ENCODE peak calls at places on chromosomes 6 and 20, in eight cellular contexts. One of them, this sample, is unnamed.

GRCh38 chr6:150157076-150157475 is 14.2 kb downstream of the PPP1R14C start:
- DNase-seq in brain microvascular endothelial cell: no peak
- DNase-seq in HS-5: no peak
- DNase-seq in astrocyte: no peak
- DNase-seq in fibroblast of lung: peak; percentile 15
- DNase-seq in GM20000: no peak
- DNase-seq in fibroblast of pulmonary artery: no peak
- DNase-seq in NCI-H1092: no peak
- DNase-seq in this sample: no peak

GRCh38 chr6:21022343-21023107 is 488.3 kb downstream of the CDKAL1 start:
- DNase-seq in fibroblast of lung: peak; percentile 98
- DNase-seq in fibroblast of pulmonary artery: peak; percentile 79
- DNase-seq in NCI-H1092: no peak
- DNase-seq in brain microvascular endothelial cell: peak; percentile 51
- DNase-seq in GM20000: peak; percentile 41
- DNase-seq in HS-5: no peak
- DNase-seq in astrocyte: peak; percentile 98
- DNase-seq in this sample: peak; percentile 93

GRCh38 chr20:60851826-60852704 is 400.0 kb upstream of the CDH4 start:
- DNase-seq in fibroblast of pulmonary artery: no peak
- DNase-seq in GM20000: no peak
- DNase-seq in brain microvascular endothelial cell: no peak
- DNase-seq in NCI-H1092: peak; percentile 17
- DNase-seq in astrocyte: no peak
- DNase-seq in fibroblast of lung: no peak
- DNase-seq in HS-5: no peak
- DNase-seq in this sample: no peak

GRCh38 chr6:158031445-158032353 is 50.0 kb downstream of the SYNJ2 start:
- DNase-seq in HS-5: peak; percentile 85
- DNase-seq in fibroblast of lung: peak; percentile 94
- DNase-seq in astrocyte: peak; percentile 92
- DNase-seq in brain microvascular endothelial cell: peak; percentile 91
- DNase-seq in GM20000: no peak
- DNase-seq in NCI-H1092: no peak
- DNase-seq in fibroblast of pulmonary artery: peak; percentile 56
- DNase-seq in this sample: no peak

GRCh38 chr6:75374913-75375530 is 90.4 kb upstream of the TMEM30A start:
- DNase-seq in fibroblast of pulmonary artery: peak; percentile 33
- DNase-seq in astrocyte: no peak
- DNase-seq in GM20000: no peak
- DNase-seq in HS-5: no peak
- DNase-seq in NCI-H1092: no peak
- DNase-seq in fibroblast of lung: no peak
- DNase-seq in brain microvascular endothelial cell: no peak
- DNase-seq in this sample: no peak

GRCh38 chr6:34460796-34461507 is 4.9 kb upstream of the PACSIN1 start:
- DNase-seq in HS-5: no peak
- DNase-seq in astrocyte: no peak
- DNase-seq in fibroblast of lung: no peak
- DNase-seq in brain microvascular endothelial cell: no peak
- DNase-seq in GM20000: no peak
- DNase-seq in NCI-H1092: no peak
- DNase-seq in fibroblast of pulmonary artery: peak; percentile 17
- DNase-seq in this sample: no peak

GRCh38 chr6:12598919-12599318 is 117.6 kb upstream of the PHACTR1 start:
- DNase-seq in NCI-H1092: no peak
- DNase-seq in fibroblast of pulmonary artery: no peak
- DNase-seq in GM20000: no peak
- DNase-seq in brain microvascular endothelial cell: no peak
- DNase-seq in astrocyte: no peak
- DNase-seq in HS-5: no peak
- DNase-seq in fibroblast of lung: no peak
- DNase-seq in this sample: no peak

GRCh38 chr6:63644668-63645326 is 9.2 kb downstream of the PHF3 start:
- DNase-seq in brain microvascular endothelial cell: no peak
- DNase-seq in NCI-H1092: peak; percentile 0
- DNase-seq in astrocyte: peak; percentile 71
- DNase-seq in HS-5: no peak
- DNase-seq in GM20000: no peak
- DNase-seq in fibroblast of lung: peak; percentile 81
- DNase-seq in fibroblast of pulmonary artery: no peak
- DNase-seq in this sample: no peak

GRCh38 chr20:16472045-16472872 is 101.0 kb downstream of the KIF16B start:
- DNase-seq in brain microvascular endothelial cell: peak; percentile 54
- DNase-seq in GM20000: no peak
- DNase-seq in astrocyte: peak; percentile 49
- DNase-seq in fibroblast of pulmonary artery: peak; percentile 77
- DNase-seq in HS-5: no peak
- DNase-seq in NCI-H1092: no peak
- DNase-seq in fibroblast of lung: peak; percentile 60
- DNase-seq in this sample: no peak

GRCh38 chr6:111657146-111657545 is 51.5 kb upstream of the TRAF3IP2 start:
- DNase-seq in NCI-H1092: no peak
- DNase-seq in brain microvascular endothelial cell: peak; percentile 27
- DNase-seq in fibroblast of lung: peak; percentile 75
- DNase-seq in astrocyte: peak; percentile 75
- DNase-seq in fibroblast of pulmonary artery: peak; percentile 77
- DNase-seq in GM20000: no peak
- DNase-seq in HS-5: peak; percentile 36
- DNase-seq in this sample: no peak

GRCh38 chr6:106674541-106675229 is 45.3 kb downstream of the QRSL1 start:
- DNase-seq in brain microvascular endothelial cell: no peak
- DNase-seq in GM20000: no peak
- DNase-seq in fibroblast of pulmonary artery: no peak
- DNase-seq in fibroblast of lung: no peak
- DNase-seq in HS-5: no peak
- DNase-seq in NCI-H1092: no peak
- DNase-seq in astrocyte: no peak
- DNase-seq in this sample: no peak

GRCh38 chr6:93819189-93819588 is 399.8 kb upstream of the EPHA7 start:
- DNase-seq in astrocyte: no peak
- DNase-seq in HS-5: no peak
- DNase-seq in NCI-H1092: no peak
- DNase-seq in brain microvascular endothelial cell: peak; percentile 2
- DNase-seq in GM20000: no peak
- DNase-seq in fibroblast of lung: no peak
- DNase-seq in fibroblast of pulmonary artery: no peak
- DNase-seq in this sample: no peak

GRCh38 chr20:17662333-17663039 is 19.6 kb downstream of the RRBP1 start:
- DNase-seq in astrocyte: peak; percentile 57
- DNase-seq in fibroblast of pulmonary artery: peak; percentile 86
- DNase-seq in fibroblast of lung: peak; percentile 59
- DNase-seq in brain microvascular endothelial cell: peak; percentile 89
- DNase-seq in HS-5: no peak
- DNase-seq in NCI-H1092: no peak
- DNase-seq in GM20000: no peak
- DNase-seq in this sample: no peak

GRCh38 chr6:64445038-64445437 is 809.4 kb downstream of the PHF3 start:
- DNase-seq in GM20000: no peak
- DNase-seq in astrocyte: no peak
- DNase-seq in fibroblast of pulmonary artery: no peak
- DNase-seq in NCI-H1092: no peak
- DNase-seq in brain microvascular endothelial cell: no peak
- DNase-seq in fibroblast of lung: no peak
- DNase-seq in HS-5: no peak
- DNase-seq in this sample: no peak

GRCh38 chr6:158414900-158415299 is 102.6 kb downstream of the TULP4 start:
- DNase-seq in fibroblast of lung: peak; percentile 91
- DNase-seq in fibroblast of pulmonary artery: peak; percentile 86
- DNase-seq in NCI-H1092: no peak
- DNase-seq in brain microvascular endothelial cell: peak; percentile 62
- DNase-seq in HS-5: peak; percentile 25
- DNase-seq in GM20000: no peak
- DNase-seq in astrocyte: peak; percentile 93
- DNase-seq in this sample: no peak

GRCh38 chr6:13409991-13410390 is 77.4 kb downstream of the GFOD1 start:
- DNase-seq in fibroblast of lung: peak; percentile 72
- DNase-seq in GM20000: no peak
- DNase-seq in fibroblast of pulmonary artery: peak; percentile 43
- DNase-seq in brain microvascular endothelial cell: peak; percentile 21
- DNase-seq in HS-5: no peak
- DNase-seq in NCI-H1092: no peak
- DNase-seq in astrocyte: peak; percentile 63
- DNase-seq in this sample: no peak

GRCh38 chr6:65776332-65776731 is 69.3 kb upstream of the EYS start:
- DNase-seq in fibroblast of lung: no peak
- DNase-seq in brain microvascular endothelial cell: no peak
- DNase-seq in astrocyte: no peak
- DNase-seq in NCI-H1092: no peak
- DNase-seq in GM20000: no peak
- DNase-seq in fibroblast of pulmonary artery: no peak
- DNase-seq in HS-5: no peak
- DNase-seq in this sample: no peak

GRCh38 chr20:43727980-43728590 is 1.3 kb upstream of the GTSF1L start:
- DNase-seq in brain microvascular endothelial cell: no peak
- DNase-seq in GM20000: no peak
- DNase-seq in fibroblast of pulmonary artery: no peak
- DNase-seq in NCI-H1092: no peak
- DNase-seq in astrocyte: no peak
- DNase-seq in fibroblast of lung: no peak
- DNase-seq in HS-5: no peak
- DNase-seq in this sample: no peak

GRCh38 chr20:61253640-61254511 is 1.8 kb downstream of the CDH4 start:
- DNase-seq in GM20000: no peak
- DNase-seq in fibroblast of lung: peak; percentile 61
- DNase-seq in NCI-H1092: no peak
- DNase-seq in brain microvascular endothelial cell: no peak
- DNase-seq in astrocyte: peak; percentile 51
- DNase-seq in fibroblast of pulmonary artery: no peak
- DNase-seq in HS-5: no peak
- DNase-seq in this sample: no peak

GRCh38 chr20:62745279-62745958 is 36.8 kb downstream of the NTSR1 start:
- DNase-seq in astrocyte: no peak
- DNase-seq in HS-5: no peak
- DNase-seq in fibroblast of pulmonary artery: no peak
- DNase-seq in NCI-H1092: no peak
- DNase-seq in GM20000: no peak
- DNase-seq in fibroblast of lung: no peak
- DNase-seq in brain microvascular endothelial cell: no peak
- DNase-seq in this sample: no peak

GRCh38 chr6:16639689-16640480 is 121.4 kb downstream of the ATXN1 start:
- DNase-seq in NCI-H1092: no peak
- DNase-seq in astrocyte: peak; percentile 88
- DNase-seq in brain microvascular endothelial cell: peak; percentile 78
- DNase-seq in fibroblast of lung: peak; percentile 91
- DNase-seq in fibroblast of pulmonary artery: peak; percentile 80
- DNase-seq in HS-5: peak; percentile 57
- DNase-seq in GM20000: no peak
- DNase-seq in this sample: no peak

GRCh38 chr20:5996765-5997164 is 46.3 kb downstream of the MCM8 start:
- DNase-seq in astrocyte: no peak
- DNase-seq in fibroblast of lung: no peak
- DNase-seq in fibroblast of pulmonary artery: no peak
- DNase-seq in brain microvascular endothelial cell: no peak
- DNase-seq in GM20000: peak; percentile 65
- DNase-seq in HS-5: no peak
- DNase-seq in NCI-H1092: no peak
- DNase-seq in this sample: no peak

GRCh38 chr6:165922309-165922794 is 245.3 kb downstream of the TBXT start:
- DNase-seq in GM20000: no peak
- DNase-seq in HS-5: no peak
- DNase-seq in fibroblast of pulmonary artery: peak; percentile 86
- DNase-seq in brain microvascular endothelial cell: peak; percentile 45
- DNase-seq in fibroblast of lung: peak; percentile 35
- DNase-seq in astrocyte: peak; percentile 16
- DNase-seq in NCI-H1092: no peak
- DNase-seq in this sample: no peak

GRCh38 chr20:62362991-62363919 is 3.9 kb downstream of the LAMA5 start:
- DNase-seq in brain microvascular endothelial cell: no peak
- DNase-seq in fibroblast of pulmonary artery: no peak
- DNase-seq in fibroblast of lung: no peak
- DNase-seq in GM20000: no peak
- DNase-seq in NCI-H1092: no peak
- DNase-seq in astrocyte: no peak
- DNase-seq in HS-5: no peak
- DNase-seq in this sample: no peak

GRCh38 chr20:2535711-2536561 is 437 bp upstream of the TMC2 start:
- DNase-seq in fibroblast of pulmonary artery: no peak
- DNase-seq in HS-5: no peak
- DNase-seq in brain microvascular endothelial cell: no peak
- DNase-seq in astrocyte: no peak
- DNase-seq in fibroblast of lung: no peak
- DNase-seq in GM20000: no peak
- DNase-seq in NCI-H1092: no peak
- DNase-seq in this sample: no peak

GRCh38 chr6:144232434-144233223 is 52.5 kb upstream of the UTRN start:
- DNase-seq in NCI-H1092: no peak
- DNase-seq in brain microvascular endothelial cell: no peak
- DNase-seq in fibroblast of lung: no peak
- DNase-seq in astrocyte: no peak
- DNase-seq in fibroblast of pulmonary artery: no peak
- DNase-seq in GM20000: no peak
- DNase-seq in HS-5: no peak
- DNase-seq in this sample: no peak

GRCh38 chr6:34462561-34462971 is 3.3 kb upstream of the PACSIN1 start:
- DNase-seq in brain microvascular endothelial cell: no peak
- DNase-seq in fibroblast of pulmonary artery: peak; percentile 9
- DNase-seq in fibroblast of lung: no peak
- DNase-seq in astrocyte: no peak
- DNase-seq in GM20000: no peak
- DNase-seq in HS-5: no peak
- DNase-seq in NCI-H1092: no peak
- DNase-seq in this sample: peak; percentile 76

GRCh38 chr6:33686225-33686742 is 25.2 kb downstream of the UQCC2 start:
- DNase-seq in HS-5: no peak
- DNase-seq in brain microvascular endothelial cell: no peak
- DNase-seq in NCI-H1092: no peak
- DNase-seq in fibroblast of pulmonary artery: no peak
- DNase-seq in astrocyte: no peak
- DNase-seq in GM20000: no peak
- DNase-seq in fibroblast of lung: no peak
- DNase-seq in this sample: no peak

GRCh38 chr20:19004975-19005374 is 191.4 kb downstream of the SCP2D1 start:
- DNase-seq in NCI-H1092: no peak
- DNase-seq in GM20000: no peak
- DNase-seq in fibroblast of lung: no peak
- DNase-seq in HS-5: no peak
- DNase-seq in astrocyte: no peak
- DNase-seq in fibroblast of pulmonary artery: no peak
- DNase-seq in brain microvascular endothelial cell: no peak
- DNase-seq in this sample: no peak

GRCh38 chr6:150652848-150653613 is 53.3 kb downstream of the PLEKHG1 start:
- DNase-seq in GM20000: no peak
- DNase-seq in fibroblast of lung: peak; percentile 40
- DNase-seq in brain microvascular endothelial cell: no peak
- DNase-seq in fibroblast of pulmonary artery: no peak
- DNase-seq in NCI-H1092: no peak
- DNase-seq in astrocyte: peak; percentile 28
- DNase-seq in HS-5: no peak
- DNase-seq in this sample: no peak

GRCh38 chr6:101294676-101295075 is 98.8 kb upstream of the GRIK2 start:
- DNase-seq in astrocyte: peak; percentile 38
- DNase-seq in fibroblast of pulmonary artery: no peak
- DNase-seq in GM20000: no peak
- DNase-seq in fibroblast of lung: peak; percentile 59
- DNase-seq in brain microvascular endothelial cell: peak; percentile 52
- DNase-seq in NCI-H1092: no peak
- DNase-seq in HS-5: no peak
- DNase-seq in this sample: no peak

This sample was measured in SHP77 treated with DMSO at 0.1 percent for 48 hours.